ENCODE peak calls at places on chromosomes 13 and 19, in seven cellular contexts. R is lower lobe of right lung; O is CD8-positive, alpha-beta memory T cell; I is aorta; W is psoas muscle; C is fibroblast of lung; Q is heart left ventricle. T is an unnamed sample.

GRCh38 chr19:883661-884211 is 9.3 kb downstream of the MED16 start:
- DNase-seq in R (peak; percentile 67), O (no peak), I (no peak), W (no peak), C (no peak), Q (no peak), T (no peak)

GRCh38 chr19:48169585-48169973 is 565 bp downstream of the LIG1 start:
- DNase-seq in R (peak; percentile 86), O (peak; percentile 92), I (peak; percentile 95), W (peak; percentile 68), C (peak; percentile 37), Q (peak; percentile 62), T (peak; percentile 89)

GRCh38 chr13:109779876-109780516 is 6.4 kb downstream of the IRS2 start:
- DNase-seq in R (no peak), O (no peak), I (no peak), W (no peak), C (peak; percentile 8), Q (no peak), T (no peak)

GRCh38 chr13:40963927-40964326 is 55.2 kb downstream of the ELF1 start:
- DNase-seq in R (no peak), O (no peak), I (no peak), W (no peak), C (peak; percentile 62), Q (no peak), T (no peak)

GRCh38 chr19:13825489-13826475 is 30.5 kb downstream of the ZSWIM4 start:
- DNase-seq in R (no peak), O (no peak), I (peak; percentile 84), W (no peak), C (no peak), Q (no peak), T (no peak)

GRCh38 chr13:47226516-47226915 is 329.7 kb upstream of the HTR2A start:
- DNase-seq in R (no peak), O (no peak), I (no peak), W (no peak), C (no peak), Q (no peak), T (no peak)

GRCh38 chr19:48918801-48919247 is 14.7 kb upstream of the DHDH start:
- DNase-seq in R (no peak), O (no peak), I (no peak), W (no peak), C (no peak), Q (no peak), T (no peak)

GRCh38 chr13:93296584-93296983 is 70.0 kb downstream of the GPC6 start:
- DNase-seq in R (no peak), O (no peak), I (no peak), W (no peak), C (no peak), Q (no peak), T (no peak)

GRCh38 chr13:79525458-79525857 is 44.5 kb downstream of the NDFIP2 start:
- DNase-seq in R (no peak), O (no peak), I (no peak), W (no peak), C (peak; percentile 30), Q (no peak), T (no peak)

GRCh38 chr13:76677047-76677446 is 209.2 kb downstream of the KCTD12 start:
- DNase-seq in R (no peak), O (no peak), I (peak; percentile 75), W (peak; percentile 25), C (peak; percentile 64), Q (peak; percentile 74), T (peak; percentile 26)

GRCh38 chr19:35213678-35214632 is 14.6 kb downstream of the FAM187B start:
- DNase-seq in R (peak; percentile 56), O (peak; percentile 59), I (peak; percentile 61), W (peak; percentile 37), C (peak; percentile 20), Q (peak; percentile 70), T (peak; percentile 83)

GRCh38 chr13:26320766-26321165 is 66.8 kb downstream of the CDK8 start:
- DNase-seq in R (no peak), O (no peak), I (no peak), W (no peak), C (no peak), Q (no peak), T (no peak)

GRCh38 chr13:30030141-30030750 is 179.8 kb upstream of the UBL3 start:
- DNase-seq in R (no peak), O (no peak), I (no peak), W (no peak), C (no peak), Q (no peak), T (no peak)

GRCh38 chr19:53945441-53945840 is 17.3 kb upstream of the CACNG8 start:
- DNase-seq in R (no peak), O (no peak), I (peak; percentile 5), W (no peak), C (peak; percentile 20), Q (no peak), T (no peak)

GRCh38 chr13:26996965-26997752 is 174.5 kb downstream of the USP12 start:
- DNase-seq in R (no peak), O (no peak), I (no peak), W (no peak), C (no peak), Q (peak; percentile 46), T (no peak)

GRCh38 chr19:47315125-47315821 is 5.6 kb downstream of the C5AR1 start:
- DNase-seq in R (peak; percentile 81), O (no peak), I (peak; percentile 84), W (peak; percentile 62), C (peak; percentile 86), Q (peak; percentile 68), T (peak; percentile 84)

GRCh38 chr13:103066991-103067390 is 774 bp upstream of the SLC10A2 start:
- DNase-seq in R (no peak), O (no peak), I (no peak), W (no peak), C (no peak), Q (no peak), T (no peak)

GRCh38 chr13:104357174-104357573 is 1291.0 kb upstream of the SLC10A2 start:
- DNase-seq in R (no peak), O (no peak), I (no peak), W (no peak), C (peak; percentile 78), Q (no peak), T (no peak)

DNA sequence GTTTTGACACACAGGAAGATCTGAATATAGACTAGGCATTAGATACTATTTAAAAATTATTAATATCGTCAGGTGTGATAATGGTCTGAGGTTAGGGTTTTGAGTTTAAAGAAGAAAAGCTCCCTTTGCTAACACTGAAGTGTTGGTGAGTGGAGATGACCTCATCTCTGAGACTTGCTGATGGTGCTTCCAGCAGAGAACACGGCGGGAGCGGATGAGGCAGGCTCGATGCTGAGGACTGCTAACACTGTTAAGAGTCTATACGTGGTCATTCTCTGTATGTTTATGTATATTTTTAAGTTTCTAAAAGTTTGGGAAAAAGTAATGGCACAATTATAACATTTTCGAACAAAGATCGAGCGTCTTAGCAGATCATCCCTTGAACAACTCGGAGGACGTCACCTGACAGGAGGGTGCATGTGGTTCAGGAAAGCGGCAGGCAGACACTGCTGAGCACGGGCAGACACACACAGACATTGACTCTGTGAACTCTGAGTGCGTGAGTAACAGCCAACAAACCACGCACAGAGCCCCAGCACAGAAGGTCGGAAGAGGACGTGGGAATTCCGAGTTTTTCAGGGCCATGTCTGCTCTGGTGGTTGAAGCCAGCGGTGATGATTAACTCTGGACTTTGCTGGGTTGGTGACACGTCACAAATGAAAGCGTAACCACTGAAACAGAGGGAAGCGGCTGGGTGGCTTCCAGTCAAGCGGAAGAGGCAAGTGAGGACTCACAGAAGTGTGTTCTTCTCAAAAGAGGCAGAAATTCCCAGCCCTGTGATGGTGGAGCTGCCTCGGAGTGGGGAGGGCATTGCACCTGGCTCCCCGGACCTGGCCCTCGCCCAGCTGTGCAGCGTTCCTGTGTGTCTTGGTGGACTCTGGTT is 91.9 kb upstream of the TEX29 start:
- DNase-seq in R (no peak), O (no peak), I (peak; percentile 80), W (no peak), C (peak; percentile 93), Q (no peak), T (no peak)
- H3K27ac ChIP-seq in R (no peak overlapping the region), O (no peak overlapping the region), I (no peak overlapping the region), W (peak overlapping the region; percentile 59), C (no peak overlapping the region), Q (no peak overlapping the region), T (no peak overlapping the region)

GRCh38 chr19:51136891-51137551 is 5.1 kb upstream of the SIGLEC7 start:
- DNase-seq in R (no peak), O (no peak), I (no peak), W (no peak), C (no peak), Q (no peak), T (no peak)
- H3K27ac ChIP-seq in R (peak overlapping the region; percentile 78), O (no peak overlapping the region), I (no peak overlapping the region), W (no peak overlapping the region), C (no peak overlapping the region), Q (peak overlapping the region; percentile 65), T (no peak overlapping the region)

GRCh38 chr19:42442833-42443232 is at the start of gene CXCL17:
- DNase-seq in R (no peak), O (no peak), I (no peak), W (no peak), C (no peak), Q (no peak), T (peak; percentile 66)
- H3K27ac ChIP-seq in R (peak within 1 kb of the TSS; percentile 77), O (no peak within 1 kb of the TSS), I (no peak within 1 kb of the TSS), W (no peak within 1 kb of the TSS), C (no peak within 1 kb of the TSS), Q (no peak within 1 kb of the TSS), T (peak within 1 kb of the TSS; percentile 76)

GRCh38 chr19:51359294-51359693 is 6.9 kb downstream of the ETFB start:
- DNase-seq in R (no peak), O (no peak), I (no peak), W (no peak), C (peak; percentile 91), Q (no peak), T (no peak)
- H3K27ac ChIP-seq in R (no peak overlapping the region), O (no peak overlapping the region), I (no peak overlapping the region), W (no peak overlapping the region), C (no peak overlapping the region), Q (no peak overlapping the region), T (no peak overlapping the region)

GRCh38 chr19:7692417-7693088 is 9.4 kb downstream of the FCER2 start:
- DNase-seq in R (no peak), O (peak; percentile 28), I (no peak), W (no peak), C (no peak), Q (no peak), T (no peak)
- H3K27ac ChIP-seq in R (no peak overlapping the region), O (no peak overlapping the region), I (no peak overlapping the region), W (no peak overlapping the region), C (no peak overlapping the region), Q (no peak overlapping the region), T (no peak overlapping the region)

DNA sequence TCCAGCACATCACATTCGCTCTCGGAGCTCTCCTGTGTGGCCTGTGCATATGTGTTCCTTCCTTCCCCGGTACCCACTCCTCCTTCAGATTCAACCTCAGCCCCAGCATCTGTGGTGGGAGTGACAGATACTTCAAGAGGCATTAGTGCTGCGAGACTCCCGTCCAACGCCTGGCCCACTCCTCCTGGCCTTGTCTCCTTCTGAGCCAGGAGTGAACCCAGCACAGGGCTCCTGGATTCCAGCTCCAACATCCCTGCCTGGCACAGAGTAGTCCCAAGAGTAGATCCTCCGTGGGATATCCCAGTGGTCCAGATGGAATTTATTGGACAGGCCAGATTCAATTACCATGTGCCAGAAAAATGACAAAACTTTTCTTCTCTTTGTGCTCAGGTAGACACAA is 55.9 kb downstream of the SACS start:
- DNase-seq in R (no peak), O (no peak), I (peak; percentile 77), W (no peak), C (no peak), Q (peak; percentile 25), T (no peak)
- H3K27ac ChIP-seq in R (no peak overlapping the region), O (no peak overlapping the region), I (peak overlapping the region; percentile 7), W (peak overlapping the region; percentile 85), C (peak overlapping the region; percentile 89), Q (peak overlapping the region; percentile 76), T (no peak overlapping the region)